ENCODE peak calls at places on chromosomes 5 and 9, in six cellular contexts. U is hippocampal formation, J is mucosa of gallbladder, P is COR-L47, W is A172, N is activated T-cell treated with anti-CD3 and anti-CD28 coated beads for 1 hour. A is an unnamed sample.

GRCh38 chr5:147906326-147907095 is at the start of gene C5orf46:
- DNase-seq in U (no peak), P (no peak), N (no peak), J (no peak), W (peak), A (no peak)

GRCh38 chr5:19258686-19259085 is 729.3 kb downstream of the CDH18 start:
- DNase-seq in J (no peak), W (no peak), N (no peak), U (no peak), P (no peak), A (no peak)

GRCh38 chr5:68730220-68731010 is 363.4 kb upstream of the SLC30A5 start:
- DNase-seq in J (peak), P (no peak), N (no peak), U (peak), W (peak), A (no peak)

GRCh38 chr5:137954131-137954879 is 65.0 kb downstream of the PKD2L2 start:
- DNase-seq in U (no peak), N (no peak), J (peak), P (no peak), W (peak), A (no peak)

GRCh38 chr9:131661954-131662621 is 77.8 kb downstream of the RAPGEF1 start:
- DNase-seq in W (no peak), U (no peak), J (no peak), N (peak), P (no peak), A (peak)

GRCh38 chr9:72149231-72149975 is at the start of gene GDA:
- DNase-seq in J (peak), N (no peak), W (no peak), P (no peak), U (no peak), A (no peak)

GRCh38 chr5:81125959-81126358 is 107.2 kb upstream of the CKMT2 start:
- DNase-seq in W (no peak), J (no peak), N (no peak), P (no peak), U (no peak), A (no peak)

GRCh38 chr9:34991833-34992375 is 2.4 kb downstream of the DNAJB5 start:
- DNase-seq in J (no peak), W (no peak), N (no peak), U (no peak), P (no peak), A (no peak)

GRCh38 chr9:132288371-132288770 is 66.4 kb downstream of the SETX start:
- DNase-seq in P (no peak), U (no peak), N (no peak), W (peak), J (no peak), A (no peak)

GRCh38 chr9:18935521-18935920 is 97.5 kb downstream of the SAXO1 start:
- DNase-seq in W (no peak), N (no peak), J (no peak), P (no peak), U (no peak), A (no peak)

GRCh38 chr5:42842860-42843641 is 31.4 kb upstream of the SELENOP start:
- DNase-seq in W (no peak), U (no peak), P (no peak), N (no peak), J (no peak), A (no peak)

GRCh38 chr5:123810253-123810652 is 298.3 kb downstream of the CSNK1G3 start:
- DNase-seq in J (peak), P (peak), U (no peak), W (no peak), N (no peak), A (no peak)

GRCh38 chr9:13728121-13728520 is 448.6 kb upstream of the MPDZ start:
- DNase-seq in N (no peak), W (no peak), U (no peak), P (no peak), J (no peak), A (no peak)

GRCh38 chr5:160357861-160358411 is 12.5 kb downstream of the C1QTNF2 start:
- DNase-seq in U (no peak), W (no peak), J (no peak), N (no peak), P (no peak), A (no peak)

GRCh38 chr5:38783011-38783551 is 62.7 kb upstream of the OSMR start:
- DNase-seq in P (no peak), N (no peak), J (no peak), U (no peak), W (peak), A (no peak)

GRCh38 chr5:176396330-176396729 is 7.8 kb downstream of the HIGD2A start:
- DNase-seq in P (no peak), J (no peak), N (no peak), W (no peak), U (no peak), A (no peak)

GRCh38 chr5:131525805-131526204 is 109.2 kb downstream of the RAPGEF6 start:
- DNase-seq in U (no peak), N (no peak), W (no peak), P (no peak), J (no peak), A (no peak)

GRCh38 chr9:37395663-37396062 is 26.8 kb upstream of the GRHPR start:
- DNase-seq in J (no peak), W (no peak), P (no peak), N (no peak), U (no peak), A (no peak)

GRCh38 chr5:95620030-95620869 is at the start of gene GPR150:
- DNase-seq in N (peak), J (peak), U (peak), W (no peak), P (peak), A (peak)

GRCh38 chr9:97710356-97711222 is 13.4 kb upstream of the XPA start:
- DNase-seq in P (peak), J (peak), W (peak), U (peak), N (peak), A (peak)

GRCh38 chr9:20473566-20474116 is 148.7 kb downstream of the MLLT3 start:
- DNase-seq in P (no peak), U (no peak), W (no peak), J (no peak), N (no peak), A (no peak)

GRCh38 chr5:175590471-175590881 is 67.4 kb upstream of the HRH2 start:
- DNase-seq in W (peak), P (no peak), U (no peak), N (no peak), J (no peak), A (no peak)

GRCh38 chr5:80191991-80192398 is 63.9 kb downstream of the SERINC5 start:
- DNase-seq in W (no peak), P (no peak), J (no peak), U (peak), N (no peak), A (no peak)

GRCh38 chr5:44875661-44876250 is 67.0 kb downstream of the MRPS30 start:
- DNase-seq in U (no peak), P (no peak), J (no peak), N (no peak), W (peak), A (no peak)

GRCh38 chr5:170151105-170151831 is 45.6 kb downstream of the FOXI1 start:
- DNase-seq in W (peak), N (no peak), U (no peak), P (no peak), J (peak), A (no peak)

GRCh38 chr9:134217431-134218210 is 53.3 kb upstream of the RNU6ATAC start:
- DNase-seq in N (no peak), P (no peak), J (no peak), W (no peak), U (no peak), A (no peak)

GRCh38 chr5:122313941-122314340 is 1.9 kb downstream of the SNCAIP start:
- DNase-seq in P (no peak), W (no peak), N (no peak), U (no peak), J (no peak), A (no peak)

GRCh38 chr5:38104497-38105230 is 153.7 kb upstream of the EGFLAM start:
- DNase-seq in P (no peak), J (no peak), W (peak), N (no peak), U (no peak), A (no peak)

GRCh38 chr5:78799254-78800017 is 150.9 kb upstream of the LHFPL2 start:
- DNase-seq in W (peak), U (no peak), J (no peak), N (no peak), P (no peak), A (no peak)

GRCh38 chr5:107655836-107656235 is 14.9 kb downstream of the EFNA5 start:
- DNase-seq in W (no peak), N (no peak), U (no peak), J (no peak), P (no peak), A (no peak)

GRCh38 chr9:127507751-127508648 is 56.7 kb downstream of the LRSAM1 start:
- DNase-seq in W (no peak), P (no peak), J (no peak), N (no peak), U (no peak), A (no peak)

GRCh38 chr5:96661101-96661840 is 905 bp upstream of the CAST start:
- DNase-seq in P (no peak), U (no peak), N (peak), W (peak), J (peak), A (peak)

GRCh38 chr5:51657340-51658240 is 274.3 kb downstream of the ISL1 start:
- DNase-seq in P (no peak), J (no peak), U (no peak), W (no peak), N (no peak), A (no peak)

GRCh38 chr5:84816746-84817547 is 432.3 kb upstream of the EDIL3 start:
- DNase-seq in W (no peak), N (no peak), U (no peak), J (no peak), P (no peak), A (no peak)

GRCh38 chr9:134568116-134568515 is 73.5 kb upstream of the COL5A1 start:
- DNase-seq in W (no peak), J (no peak), U (no peak), N (no peak), P (no peak), A (no peak)

GRCh38 chr5:36741138-36741537 is 134.7 kb downstream of the SLC1A3 start:
- DNase-seq in P (no peak), J (no peak), U (no peak), N (no peak), W (no peak), A (no peak)

GRCh38 chr5:125254267-125254666 is 507.8 kb upstream of the ZNF608 start:
- DNase-seq in N (no peak), U (no peak), W (no peak), P (no peak), J (no peak), A (no peak)

GRCh38 chr5:103224894-103225246 is 33.7 kb upstream of the MACIR start:
- DNase-seq in P (peak), J (no peak), W (no peak), U (no peak), N (no peak), A (no peak)

A was measured in effector memory CD8-positive, alpha-beta T cell.